ENCODE peak calls at places on chromosome 4, in five cellular contexts. One of them, this sample, is unnamed.

GRCh38 chr4:91325495-91325894 is 978.3 kb upstream of the GRID2 start:
- DNase-seq in K562: no peak
- DNase-seq in A549: no peak
- DNase-seq in HepG2: no peak
- DNase-seq in GM12878: no peak
- DNase-seq in this sample: no peak

GRCh38 chr4:41207330-41207831 is 7.0 kb downstream of the APBB2 start:
- DNase-seq in K562: no peak
- DNase-seq in A549: no peak
- DNase-seq in HepG2: no peak
- DNase-seq in GM12878: no peak
- DNase-seq in this sample: no peak

GRCh38 chr4:143559757-143560147 is 46.2 kb downstream of the SMARCA5 start:
- DNase-seq in K562: no peak
- DNase-seq in A549: no peak
- DNase-seq in HepG2: no peak
- DNase-seq in GM12878: no peak
- DNase-seq in this sample: no peak

GRCh38 chr4:119139822-119140252 is 4.2 kb downstream of the MYOZ2 start:
- DNase-seq in K562: no peak
- DNase-seq in A549: no peak
- DNase-seq in HepG2: no peak
- DNase-seq in GM12878: no peak
- DNase-seq in this sample: no peak

GRCh38 chr4:13891544-13891939 is 264.0 kb upstream of the BOD1L1 start:
- DNase-seq in K562: no peak
- DNase-seq in A549: no peak
- DNase-seq in HepG2: no peak
- DNase-seq in GM12878: no peak
- DNase-seq in this sample: no peak

GRCh38 chr4:102541708-102542107 is 40.5 kb downstream of the NFKB1 start:
- DNase-seq in K562: no peak
- DNase-seq in A549: peak
- DNase-seq in HepG2: no peak
- DNase-seq in GM12878: no peak
- DNase-seq in this sample: peak

GRCh38 chr4:24186466-24186865 is 296.6 kb upstream of the PPARGC1A start:
- DNase-seq in K562: no peak
- DNase-seq in A549: no peak
- DNase-seq in HepG2: no peak
- DNase-seq in GM12878: no peak
- DNase-seq in this sample: no peak

GRCh38 chr4:26256016-26256415 is 64.8 kb upstream of the RBPJ start:
- DNase-seq in K562: no peak
- DNase-seq in A549: no peak
- DNase-seq in HepG2: no peak
- DNase-seq in GM12878: no peak
- DNase-seq in this sample: no peak

GRCh38 chr4:2685541-2685940 is 70.6 kb downstream of the TNIP2 start:
- DNase-seq in K562: no peak
- DNase-seq in A549: no peak
- DNase-seq in HepG2: no peak
- DNase-seq in GM12878: no peak
- DNase-seq in this sample: no peak

GRCh38 chr4:121053601-121054143 is 18.7 kb downstream of the NDNF start:
- DNase-seq in K562: no peak
- DNase-seq in A549: no peak
- DNase-seq in HepG2: no peak
- DNase-seq in GM12878: no peak
- DNase-seq in this sample: no peak

GRCh38 chr4:111776546-111776945 is 368.7 kb upstream of the FAM241A start:
- DNase-seq in K562: no peak
- DNase-seq in A549: no peak
- DNase-seq in HepG2: no peak
- DNase-seq in GM12878: no peak
- DNase-seq in this sample: no peak

GRCh38 chr4:70734168-70734954 is 12.6 kb downstream of the RUFY3 start:
- DNase-seq in K562: no peak
- DNase-seq in A549: no peak
- DNase-seq in HepG2: peak
- DNase-seq in GM12878: peak
- DNase-seq in this sample: no peak

GRCh38 chr4:94897023-94897422 is 139.3 kb downstream of the BMPR1B start:
- DNase-seq in K562: peak
- DNase-seq in A549: no peak
- DNase-seq in HepG2: peak
- DNase-seq in GM12878: no peak
- DNase-seq in this sample: peak

GRCh38 chr4:37648084-37648817 is 37.9 kb downstream of the RELL1 start:
- DNase-seq in K562: no peak
- DNase-seq in A549: peak
- DNase-seq in HepG2: peak
- DNase-seq in GM12878: no peak
- DNase-seq in this sample: no peak

GRCh38 chr4:127759893-127760292 is 22.2 kb upstream of the HSPA4L start:
- DNase-seq in K562: no peak
- DNase-seq in A549: peak
- DNase-seq in HepG2: peak
- DNase-seq in GM12878: no peak
- DNase-seq in this sample: no peak

GRCh38 chr4:147096667-147097604 is 151.3 kb upstream of the TTC29 start:
- DNase-seq in K562: peak
- DNase-seq in A549: peak
- DNase-seq in HepG2: peak
- DNase-seq in GM12878: no peak
- DNase-seq in this sample: no peak

GRCh38 chr4:131430302-131430701 is 1718.8 kb upstream of the PCDH10 start:
- DNase-seq in K562: no peak
- DNase-seq in A549: peak
- DNase-seq in HepG2: no peak
- DNase-seq in GM12878: no peak
- DNase-seq in this sample: no peak

GRCh38 chr4:107423677-107424405 is 296.2 kb downstream of the PAPSS1 start:
- DNase-seq in K562: no peak
- DNase-seq in A549: no peak
- DNase-seq in HepG2: no peak
- DNase-seq in GM12878: no peak
- DNase-seq in this sample: no peak

GRCh38 chr4:1058198-1058996 is 47.0 kb downstream of the FGFRL1 start:
- DNase-seq in K562: no peak
- DNase-seq in A549: no peak
- DNase-seq in HepG2: no peak
- DNase-seq in GM12878: no peak
- DNase-seq in this sample: no peak

GRCh38 chr4:166816901-166817300 is 417.4 kb downstream of the SPOCK3 start:
- DNase-seq in K562: no peak
- DNase-seq in A549: peak
- DNase-seq in HepG2: no peak
- DNase-seq in GM12878: no peak
- DNase-seq in this sample: no peak

GRCh38 chr4:48976007-48976406 is 10.1 kb upstream of the CWH43 start:
- DNase-seq in K562: no peak
- DNase-seq in A549: no peak
- DNase-seq in HepG2: no peak
- DNase-seq in GM12878: no peak
- DNase-seq in this sample: no peak

GRCh38 chr4:110055014-110055768 is 142.5 kb downstream of the EGF start:
- DNase-seq in K562: no peak
- DNase-seq in A549: no peak
- DNase-seq in HepG2: peak
- DNase-seq in GM12878: peak
- DNase-seq in this sample: no peak

GRCh38 chr4:70874268-70875156 is 27.7 kb upstream of the MOB1B start:
- DNase-seq in K562: no peak
- DNase-seq in A549: no peak
- DNase-seq in HepG2: no peak
- DNase-seq in GM12878: peak
- DNase-seq in this sample: no peak

GRCh38 chr4:154877110-154877760 is 96.2 kb downstream of the RBM46 start:
- DNase-seq in K562: no peak
- DNase-seq in A549: peak
- DNase-seq in HepG2: peak
- DNase-seq in GM12878: no peak
- DNase-seq in this sample: no peak

GRCh38 chr4:128228778-128229457 is 58.7 kb downstream of the PGRMC2 start:
- DNase-seq in K562: no peak
- DNase-seq in A549: no peak
- DNase-seq in HepG2: no peak
- DNase-seq in GM12878: no peak
- DNase-seq in this sample: no peak

GRCh38 chr4:169968999-169969398 is 57.2 kb downstream of the MFAP3L start:
- DNase-seq in K562: no peak
- DNase-seq in A549: peak
- DNase-seq in HepG2: no peak
- DNase-seq in GM12878: no peak
- DNase-seq in this sample: no peak

GRCh38 chr4:82765134-82765533 is 33.5 kb downstream of the SCD5 start:
- DNase-seq in K562: no peak
- DNase-seq in A549: no peak
- DNase-seq in HepG2: no peak
- DNase-seq in GM12878: no peak
- DNase-seq in this sample: no peak

GRCh38 chr4:166501941-166502382 is 628.9 kb downstream of the TLL1 start:
- DNase-seq in K562: no peak
- DNase-seq in A549: peak
- DNase-seq in HepG2: peak
- DNase-seq in GM12878: no peak
- DNase-seq in this sample: peak

GRCh38 chr4:119124314-119124713 is 11.3 kb upstream of the MYOZ2 start:
- DNase-seq in K562: no peak
- DNase-seq in A549: no peak
- DNase-seq in HepG2: no peak
- DNase-seq in GM12878: no peak
- DNase-seq in this sample: no peak

GRCh38 chr4:158630893-158631292 is 40.8 kb downstream of the C4orf46 start:
- DNase-seq in K562: no peak
- DNase-seq in A549: no peak
- DNase-seq in HepG2: no peak
- DNase-seq in GM12878: no peak
- DNase-seq in this sample: no peak

GRCh38 chr4:8647626-8648025 is 55.1 kb downstream of the CPZ start:
- DNase-seq in K562: no peak
- DNase-seq in A549: no peak
- DNase-seq in HepG2: no peak
- DNase-seq in GM12878: no peak
- DNase-seq in this sample: no peak

GRCh38 chr4:41290486-41290885 is 33.8 kb downstream of the UCHL1 start:
- DNase-seq in K562: no peak
- DNase-seq in A549: no peak
- DNase-seq in HepG2: no peak
- DNase-seq in GM12878: no peak
- DNase-seq in this sample: no peak

GRCh38 chr4:113740857-113741379 is 20.6 kb downstream of the CAMK2D start:
- DNase-seq in K562: no peak
- DNase-seq in A549: no peak
- DNase-seq in HepG2: no peak
- DNase-seq in GM12878: no peak
- DNase-seq in this sample: no peak

GRCh38 chr4:173121044-173121685 is 47.4 kb upstream of the GALNT7 start:
- DNase-seq in K562: no peak
- DNase-seq in A549: peak
- DNase-seq in HepG2: no peak
- DNase-seq in GM12878: peak
- DNase-seq in this sample: peak

GRCh38 chr4:37453004-37453360 is 208.4 kb downstream of the NWD2 start:
- DNase-seq in K562: peak
- DNase-seq in A549: peak
- DNase-seq in HepG2: peak
- DNase-seq in GM12878: peak
- DNase-seq in this sample: peak

GRCh38 chr4:42596918-42597317 is 60.0 kb downstream of the ATP8A1 start:
- DNase-seq in K562: no peak
- DNase-seq in A549: no peak
- DNase-seq in HepG2: no peak
- DNase-seq in GM12878: peak
- DNase-seq in this sample: no peak

GRCh38 chr4:150178161-150178560 is 99.9 kb downstream of the DCLK2 start:
- DNase-seq in K562: no peak
- DNase-seq in A549: no peak
- DNase-seq in HepG2: no peak
- DNase-seq in GM12878: no peak
- DNase-seq in this sample: no peak
- TF ChIP-seq ESRRA in K562: no peak
- TF ChIP-seq ESRRA in A549: no peak
- TF ChIP-seq ESRRA in HepG2: no peak
- TF ChIP-seq ESRRA in GM12878: no peak
- TF ChIP-seq ESRRA in this sample: no peak

GRCh38 chr4:163166041-163166579 is 580 bp downstream of the NAF1 start:
- DNase-seq in K562: peak
- DNase-seq in A549: peak
- DNase-seq in HepG2: peak
- DNase-seq in GM12878: no peak
- DNase-seq in this sample: peak
- TF ChIP-seq ESRRA in K562: no peak
- TF ChIP-seq ESRRA in A549: no peak
- TF ChIP-seq ESRRA in HepG2: no peak
- TF ChIP-seq ESRRA in GM12878: no peak
- TF ChIP-seq ESRRA in this sample: no peak

DNA sequence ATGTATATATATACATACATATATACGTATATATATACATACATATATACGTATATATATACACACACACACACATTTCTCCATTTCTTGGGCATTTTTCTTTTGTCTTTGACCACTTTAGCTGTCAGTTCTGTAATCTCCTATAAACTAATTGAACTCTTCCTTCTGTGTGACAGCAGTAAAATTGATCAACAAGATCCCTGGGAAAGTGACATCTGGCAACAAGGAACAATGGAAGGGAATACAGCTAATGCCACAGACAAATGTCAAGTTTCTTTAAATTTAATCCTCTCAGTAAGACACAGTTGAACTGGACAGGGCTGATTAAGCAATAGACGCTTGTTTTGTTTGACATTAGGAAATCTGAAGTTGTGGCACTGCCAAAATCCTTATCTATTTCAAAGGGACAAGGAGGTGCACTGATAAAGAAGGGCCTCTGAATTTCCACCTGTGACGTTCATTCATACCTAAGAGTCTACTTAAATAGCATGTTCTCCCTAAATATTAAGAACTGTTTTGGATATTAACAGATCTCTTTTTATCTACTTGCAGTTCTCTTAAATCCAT is 127.0 kb downstream of the RNF150 start:
- DNase-seq in K562: no peak
- DNase-seq in A549: no peak
- DNase-seq in HepG2: no peak
- DNase-seq in GM12878: no peak
- DNase-seq in this sample: no peak
- TF ChIP-seq ESRRA in K562: no peak
- TF ChIP-seq ESRRA in A549: no peak
- TF ChIP-seq ESRRA in HepG2: no peak
- TF ChIP-seq ESRRA in GM12878: no peak
- TF ChIP-seq ESRRA in this sample: no peak

GRCh38 chr4:140081582-140082398 is 72.2 kb downstream of the MAML3 start:
- DNase-seq in K562: no peak
- DNase-seq in A549: no peak
- DNase-seq in HepG2: no peak
- DNase-seq in GM12878: no peak
- DNase-seq in this sample: no peak
- TF ChIP-seq ESRRA in K562: no peak
- TF ChIP-seq ESRRA in A549: no peak
- TF ChIP-seq ESRRA in HepG2: no peak
- TF ChIP-seq ESRRA in GM12878: no peak
- TF ChIP-seq ESRRA in this sample: no peak

This sample was measured in WTC11.